ENCODE peak calls at places on chromosomes 6 and 20, in five cellular contexts. G is activated B cell treated with CpG ODN at 0.5 μM for 24 hours, N is astrocyte of the spinal cord, L is WTC11, K is uterus. J is an unnamed sample.

GRCh38 chr20:3890410-3890751 is 1.2 kb downstream of the PANK2 start:
- DNase-seq in G (no peak), N (peak; percentile 53), L (no peak), K (no peak), J (no peak)

GRCh38 chr20:52201395-52201794 is 9.8 kb upstream of the ZFP64 start:
- DNase-seq in G (no peak), N (no peak), L (no peak), K (no peak), J (no peak)

GRCh38 chr20:4513720-4514119 is 208.0 kb upstream of the PRND start:
- DNase-seq in G (no peak), N (peak; percentile 92), L (no peak), K (no peak), J (no peak)

GRCh38 chr6:73024598-73024997 is 200.7 kb downstream of the KHDC1L start:
- DNase-seq in G (no peak), N (no peak), L (no peak), K (no peak), J (no peak)

GRCh38 chr6:3568396-3569082 is 111.7 kb upstream of the SLC22A23 start:
- DNase-seq in G (no peak), N (no peak), L (no peak), K (no peak), J (no peak)

GRCh38 chr20:50895111-50895830 is 36.0 kb downstream of the ADNP start:
- DNase-seq in G (no peak), N (no peak), L (no peak), K (no peak), J (no peak)

GRCh38 chr20:35979528-35979927 is 11.1 kb downstream of the CNBD2 start:
- DNase-seq in G (no peak), N (no peak), L (no peak), K (no peak), J (no peak)

GRCh38 chr6:51410453-51410852 is 591.8 kb downstream of the TFAP2B start:
- DNase-seq in G (no peak), N (no peak), L (no peak), K (no peak), J (no peak)

GRCh38 chr20:25252686-25253421 is 5.0 kb downstream of the PYGB start:
- DNase-seq in G (no peak), N (no peak), L (no peak), K (no peak), J (no peak)

GRCh38 chr20:49882171-49882970 is 33.0 kb downstream of the SPATA2 start:
- DNase-seq in G (no peak), N (no peak), L (no peak), K (no peak), J (no peak)

GRCh38 chr20:588476-588875 is 21.6 kb downstream of the TCF15 start:
- DNase-seq in G (no peak), N (no peak), L (no peak), K (no peak), J (no peak)

GRCh38 chr6:163711615-163712568 is 297.4 kb downstream of the QKI start:
- DNase-seq in G (peak; percentile 48), N (no peak), L (no peak), K (peak; percentile 66), J (no peak)

GRCh38 chr6:3315841-3316240 is 57.1 kb downstream of the PSMG4 start:
- DNase-seq in G (no peak), N (peak; percentile 52), L (no peak), K (no peak), J (no peak)

GRCh38 chr6:111985202-111985731 is 68.6 kb upstream of the CCN6 start:
- DNase-seq in G (no peak), N (peak; percentile 93), L (no peak), K (no peak), J (no peak)

GRCh38 chr6:146546440-146546839 is 2.8 kb downstream of the RAB32 start:
- DNase-seq in G (no peak), N (peak; percentile 85), L (no peak), K (no peak), J (no peak)

GRCh38 chr20:38881806-38882440 is 44.3 kb upstream of the FAM83D start:
- DNase-seq in G (no peak), N (no peak), L (no peak), K (no peak), J (no peak)

GRCh38 chr20:17452441-17452840 is 78.7 kb downstream of the BFSP1 start:
- DNase-seq in G (no peak), N (no peak), L (no peak), K (no peak), J (no peak)

GRCh38 chr6:21164768-21165326 is 428.7 kb upstream of the SOX4 start:
- DNase-seq in G (no peak), N (peak; percentile 55), L (no peak), K (no peak), J (no peak)

GRCh38 chr6:161949531-161949930 is 675.7 kb upstream of the AGPAT4 start:
- DNase-seq in G (no peak), N (peak; percentile 12), L (no peak), K (no peak), J (no peak)

GRCh38 chr6:38404900-38405556 is 234.7 kb downstream of the BTBD9 start:
- DNase-seq in G (no peak), N (peak; percentile 16), L (no peak), K (no peak), J (no peak)

GRCh38 chr6:4350571-4351505 is 215.5 kb upstream of the ECI2 start:
- DNase-seq in G (no peak), N (peak; percentile 38), L (no peak), K (no peak), J (no peak)

GRCh38 chr6:37261198-37261597 is 3.3 kb upstream of the TMEM217 start:
- DNase-seq in G (no peak), N (no peak), L (no peak), K (no peak), J (no peak)

GRCh38 chr6:12606616-12607015 is 110.0 kb upstream of the PHACTR1 start:
- DNase-seq in G (no peak), N (no peak), L (no peak), K (no peak), J (no peak)

GRCh38 chr6:30154709-30155521 is 6.1 kb downstream of the TRIM10 start:
- DNase-seq in G (no peak), N (peak; percentile 47), L (no peak), K (no peak), J (no peak)

GRCh38 chr20:43389231-43389630 is 68.5 kb upstream of the SRSF6 start:
- DNase-seq in G (no peak), N (no peak), L (no peak), K (peak; percentile 75), J (no peak)

GRCh38 chr20:56865055-56865454 is 235.9 kb downstream of the TFAP2C start:
- DNase-seq in G (no peak), N (no peak), L (no peak), K (no peak), J (no peak)

GRCh38 chr6:134698228-134698627 is 251.7 kb downstream of the ALDH8A1 start:
- DNase-seq in G (no peak), N (no peak), L (no peak), K (no peak), J (no peak)

GRCh38 chr6:160461641-160462040 is 113.5 kb downstream of the SLC22A3 start:
- DNase-seq in G (no peak), N (peak; percentile 17), L (no peak), K (no peak), J (no peak)

GRCh38 chr6:2103644-2104523 is 141.5 kb downstream of the GMDS start:
- DNase-seq in G (no peak), N (peak; percentile 70), L (no peak), K (no peak), J (no peak)

GRCh38 chr6:13283340-13283739 is 45.0 kb downstream of the TBC1D7 start:
- DNase-seq in G (no peak), N (no peak), L (no peak), K (no peak), J (no peak)

GRCh38 chr6:134217110-134217509 is 100.8 kb downstream of the SGK1 start:
- DNase-seq in G (no peak), N (no peak), L (no peak), K (no peak), J (no peak)

DNA sequence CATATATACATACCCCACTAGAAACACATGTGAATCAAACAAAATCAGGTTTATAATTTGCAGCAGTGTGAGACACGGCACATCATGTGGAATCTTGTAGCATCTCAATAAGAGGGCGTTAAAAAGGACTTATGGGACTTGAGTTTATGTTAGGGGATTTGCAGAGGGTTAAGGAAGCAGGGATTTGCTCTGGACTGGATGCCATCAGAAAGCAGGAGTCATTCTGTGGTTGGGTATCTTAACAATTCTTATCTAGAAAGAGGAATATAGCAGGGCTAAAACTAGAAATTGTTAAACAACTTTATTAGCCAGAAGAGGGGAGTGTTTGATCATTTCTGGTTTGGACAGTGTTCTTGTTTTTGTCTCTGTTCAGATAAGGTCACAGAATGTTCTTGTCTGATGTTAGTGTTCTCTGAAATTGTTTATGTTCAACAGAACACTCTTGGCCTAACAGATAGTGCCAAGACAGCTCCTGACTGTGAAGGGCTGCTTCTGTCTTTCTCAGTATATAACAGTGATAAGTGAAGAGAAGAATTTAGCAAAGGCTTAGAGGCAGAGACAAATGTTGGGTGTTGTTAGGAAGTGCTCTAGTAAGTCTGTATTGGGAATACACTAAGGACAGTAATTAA is 39.2 kb downstream of the LIN28B start:
- DNase-seq in G (no peak), N (peak; percentile 38), L (no peak), K (no peak), J (no peak)
- TF ChIP-seq CTCF in G (no peak), N (no peak), L (no peak), K (no peak), J (no peak)

DNA sequence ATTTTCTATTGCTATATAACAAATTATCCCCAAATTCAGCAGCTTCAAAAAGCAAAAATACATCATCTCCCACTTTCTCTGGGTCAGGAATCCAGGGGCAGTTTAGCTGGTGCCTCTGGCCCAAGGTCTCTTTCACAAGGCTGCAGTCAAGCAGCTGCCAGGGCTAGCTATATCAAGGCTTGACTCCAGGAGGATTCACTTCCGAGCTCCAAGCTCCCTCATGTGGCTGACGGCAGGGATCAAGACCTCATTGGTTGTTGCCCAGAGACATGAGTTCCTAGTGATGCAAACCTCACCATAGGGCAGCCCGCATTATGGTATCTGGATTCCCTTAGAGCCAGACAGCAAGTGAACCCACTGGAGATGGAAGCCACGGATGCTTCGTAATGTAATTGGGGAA is 1.3 kb upstream of the VNN1 start:
- DNase-seq in G (no peak), N (peak; percentile 46), L (peak; percentile 66), K (no peak), J (no peak)
- TF ChIP-seq CTCF in G (no peak), N (peak; percentile 32), L (no peak), K (no peak), J (peak; percentile 34)

GRCh38 chr20:45539382-45539781 is at the start of gene WFDC6:
- DNase-seq in G (no peak), N (no peak), L (no peak), K (no peak), J (no peak)

GRCh38 chr20:45538209-45538798 is 978 bp downstream of the WFDC6 start:
- DNase-seq in G (no peak), N (no peak), L (peak; percentile 60), K (no peak), J (no peak)
- TF ChIP-seq CTCF in G (no peak), N (no peak), L (no peak), K (no peak), J (no peak)

GRCh38 chr6:85118233-85118632 is 331.6 kb upstream of the NT5E start:
- DNase-seq in G (no peak), N (no peak), L (peak; percentile 42), K (no peak), J (no peak)
- TF ChIP-seq CTCF in G (no peak), N (peak; percentile 17), L (peak; percentile 54), K (no peak), J (peak; percentile 52)

J was measured in type B pancreatic cell.